ENCODE peak calls at places on chromosomes 4 and X, in six cellular contexts. One of them, this sample, is unnamed.

GRCh38 chrX:63657821-63658220 is 127.2 kb downstream of the ARHGEF9 start:
- DNase-seq in GM06990: no peak
- DNase-seq in sigmoid colon: no peak
- DNase-seq in ascending aorta: peak; percentile 89
- DNase-seq in CD8-positive, alpha-beta T cell: no peak
- DNase-seq in thoracic aorta: peak; percentile 40
- DNase-seq in this sample: no peak

GRCh38 chrX:56763556-56764152 is 34.6 kb downstream of the NBDY start:
- DNase-seq in GM06990: peak; percentile 72
- DNase-seq in sigmoid colon: peak; percentile 92
- DNase-seq in ascending aorta: peak; percentile 90
- DNase-seq in CD8-positive, alpha-beta T cell: no peak
- DNase-seq in thoracic aorta: no peak
- DNase-seq in this sample: peak; percentile 23

GRCh38 chr4:768995-769394 is 56.9 kb downstream of the CPLX1 start:
- DNase-seq in GM06990: no peak
- DNase-seq in sigmoid colon: no peak
- DNase-seq in ascending aorta: no peak
- DNase-seq in CD8-positive, alpha-beta T cell: no peak
- DNase-seq in thoracic aorta: no peak
- DNase-seq in this sample: no peak

GRCh38 chr4:7052313-7052712 is 9.1 kb downstream of the TADA2B start:
- DNase-seq in GM06990: no peak
- DNase-seq in sigmoid colon: no peak
- DNase-seq in ascending aorta: no peak
- DNase-seq in CD8-positive, alpha-beta T cell: no peak
- DNase-seq in thoracic aorta: no peak
- DNase-seq in this sample: no peak

GRCh38 chr4:162841769-162842168 is 324.9 kb downstream of the NAF1 start:
- DNase-seq in GM06990: no peak
- DNase-seq in sigmoid colon: no peak
- DNase-seq in ascending aorta: no peak
- DNase-seq in CD8-positive, alpha-beta T cell: no peak
- DNase-seq in thoracic aorta: no peak
- DNase-seq in this sample: no peak

GRCh38 chr4:120000591-120001296 is 65.9 kb downstream of the MAD2L1 start:
- DNase-seq in GM06990: no peak
- DNase-seq in sigmoid colon: no peak
- DNase-seq in ascending aorta: no peak
- DNase-seq in CD8-positive, alpha-beta T cell: no peak
- DNase-seq in thoracic aorta: no peak
- DNase-seq in this sample: no peak

GRCh38 chrX:116873678-116874077 is 410.9 kb upstream of the CT83 start:
- DNase-seq in GM06990: no peak
- DNase-seq in sigmoid colon: no peak
- DNase-seq in ascending aorta: no peak
- DNase-seq in CD8-positive, alpha-beta T cell: no peak
- DNase-seq in thoracic aorta: no peak
- DNase-seq in this sample: no peak

GRCh38 chr4:25800253-25800652 is 62.5 kb downstream of the SEL1L3 start:
- DNase-seq in GM06990: no peak
- DNase-seq in sigmoid colon: no peak
- DNase-seq in ascending aorta: no peak
- DNase-seq in CD8-positive, alpha-beta T cell: no peak
- DNase-seq in thoracic aorta: no peak
- DNase-seq in this sample: no peak

GRCh38 chr4:138555107-138555506 is 313.0 kb upstream of the SLC7A11 start:
- DNase-seq in GM06990: no peak
- DNase-seq in sigmoid colon: no peak
- DNase-seq in ascending aorta: no peak
- DNase-seq in CD8-positive, alpha-beta T cell: no peak
- DNase-seq in thoracic aorta: no peak
- DNase-seq in this sample: no peak

GRCh38 chrX:115337735-115338134 is 48.2 kb downstream of the LUZP4 start:
- DNase-seq in GM06990: no peak
- DNase-seq in sigmoid colon: no peak
- DNase-seq in ascending aorta: no peak
- DNase-seq in CD8-positive, alpha-beta T cell: no peak
- DNase-seq in thoracic aorta: no peak
- DNase-seq in this sample: no peak

GRCh38 chrX:21798677-21799219 is 40.7 kb upstream of the MBTPS2 start:
- DNase-seq in GM06990: no peak
- DNase-seq in sigmoid colon: no peak
- DNase-seq in ascending aorta: no peak
- DNase-seq in CD8-positive, alpha-beta T cell: no peak
- DNase-seq in thoracic aorta: no peak
- DNase-seq in this sample: no peak
- TF ChIP-seq CTCF in GM06990: no peak
- TF ChIP-seq CTCF in sigmoid colon: no peak
- TF ChIP-seq CTCF in ascending aorta: no peak
- TF ChIP-seq CTCF in CD8-positive, alpha-beta T cell: no peak
- TF ChIP-seq CTCF in thoracic aorta: no peak
- TF ChIP-seq CTCF in this sample: no peak

GRCh38 chrX:150955590-150955989 is 27.5 kb upstream of the HMGB3 start:
- DNase-seq in GM06990: no peak
- DNase-seq in sigmoid colon: no peak
- DNase-seq in ascending aorta: no peak
- DNase-seq in CD8-positive, alpha-beta T cell: no peak
- DNase-seq in thoracic aorta: no peak
- DNase-seq in this sample: no peak

GRCh38 chrX:150958177-150958576 is 25.0 kb upstream of the HMGB3 start:
- DNase-seq in GM06990: no peak
- DNase-seq in sigmoid colon: no peak
- DNase-seq in ascending aorta: no peak
- DNase-seq in CD8-positive, alpha-beta T cell: no peak
- DNase-seq in thoracic aorta: no peak
- DNase-seq in this sample: no peak

GRCh38 chrX:150961631-150962030 is 21.5 kb upstream of the HMGB3 start:
- DNase-seq in GM06990: no peak
- DNase-seq in sigmoid colon: no peak
- DNase-seq in ascending aorta: no peak
- DNase-seq in CD8-positive, alpha-beta T cell: no peak
- DNase-seq in thoracic aorta: no peak
- DNase-seq in this sample: no peak

GRCh38 chrX:150954951-150955350 is 28.2 kb upstream of the HMGB3 start:
- DNase-seq in GM06990: no peak
- DNase-seq in sigmoid colon: no peak
- DNase-seq in ascending aorta: no peak
- DNase-seq in CD8-positive, alpha-beta T cell: no peak
- DNase-seq in thoracic aorta: no peak
- DNase-seq in this sample: no peak

GRCh38 chrX:150959557-150959956 is 23.6 kb upstream of the HMGB3 start:
- DNase-seq in GM06990: no peak
- DNase-seq in sigmoid colon: no peak
- DNase-seq in ascending aorta: no peak
- DNase-seq in CD8-positive, alpha-beta T cell: no peak
- DNase-seq in thoracic aorta: no peak
- DNase-seq in this sample: no peak
- TF ChIP-seq CTCF in GM06990: no peak
- TF ChIP-seq CTCF in sigmoid colon: no peak
- TF ChIP-seq CTCF in ascending aorta: no peak
- TF ChIP-seq CTCF in CD8-positive, alpha-beta T cell: no peak
- TF ChIP-seq CTCF in thoracic aorta: no peak
- TF ChIP-seq CTCF in this sample: no peak

GRCh38 chr4:33722800-33723511 is 2521.4 kb downstream of the ARAP2 start:
- DNase-seq in GM06990: no peak
- DNase-seq in sigmoid colon: no peak
- DNase-seq in ascending aorta: no peak
- DNase-seq in CD8-positive, alpha-beta T cell: no peak
- DNase-seq in thoracic aorta: no peak
- DNase-seq in this sample: no peak
- TF ChIP-seq CTCF in GM06990: no peak
- TF ChIP-seq CTCF in sigmoid colon: no peak
- TF ChIP-seq CTCF in ascending aorta: no peak
- TF ChIP-seq CTCF in CD8-positive, alpha-beta T cell: no peak
- TF ChIP-seq CTCF in thoracic aorta: no peak
- TF ChIP-seq CTCF in this sample: no peak

GRCh38 chr4:5788144-5788543 is 77.1 kb downstream of the EVC start:
- DNase-seq in GM06990: no peak
- DNase-seq in sigmoid colon: peak; percentile 26
- DNase-seq in ascending aorta: peak; percentile 51
- DNase-seq in CD8-positive, alpha-beta T cell: no peak
- DNase-seq in thoracic aorta: no peak
- DNase-seq in this sample: no peak
- TF ChIP-seq CTCF in GM06990: no peak
- TF ChIP-seq CTCF in sigmoid colon: no peak
- TF ChIP-seq CTCF in ascending aorta: no peak
- TF ChIP-seq CTCF in CD8-positive, alpha-beta T cell: no peak
- TF ChIP-seq CTCF in thoracic aorta: no peak
- TF ChIP-seq CTCF in this sample: no peak

GRCh38 chr4:8900588-8900987 is 28.9 kb upstream of the HMX1 start:
- DNase-seq in GM06990: no peak
- DNase-seq in sigmoid colon: no peak
- DNase-seq in ascending aorta: no peak
- DNase-seq in CD8-positive, alpha-beta T cell: no peak
- DNase-seq in thoracic aorta: no peak
- DNase-seq in this sample: no peak
- TF ChIP-seq CTCF in GM06990: no peak
- TF ChIP-seq CTCF in sigmoid colon: no peak
- TF ChIP-seq CTCF in ascending aorta: no peak
- TF ChIP-seq CTCF in CD8-positive, alpha-beta T cell: no peak
- TF ChIP-seq CTCF in thoracic aorta: no peak
- TF ChIP-seq CTCF in this sample: no peak

DNA sequence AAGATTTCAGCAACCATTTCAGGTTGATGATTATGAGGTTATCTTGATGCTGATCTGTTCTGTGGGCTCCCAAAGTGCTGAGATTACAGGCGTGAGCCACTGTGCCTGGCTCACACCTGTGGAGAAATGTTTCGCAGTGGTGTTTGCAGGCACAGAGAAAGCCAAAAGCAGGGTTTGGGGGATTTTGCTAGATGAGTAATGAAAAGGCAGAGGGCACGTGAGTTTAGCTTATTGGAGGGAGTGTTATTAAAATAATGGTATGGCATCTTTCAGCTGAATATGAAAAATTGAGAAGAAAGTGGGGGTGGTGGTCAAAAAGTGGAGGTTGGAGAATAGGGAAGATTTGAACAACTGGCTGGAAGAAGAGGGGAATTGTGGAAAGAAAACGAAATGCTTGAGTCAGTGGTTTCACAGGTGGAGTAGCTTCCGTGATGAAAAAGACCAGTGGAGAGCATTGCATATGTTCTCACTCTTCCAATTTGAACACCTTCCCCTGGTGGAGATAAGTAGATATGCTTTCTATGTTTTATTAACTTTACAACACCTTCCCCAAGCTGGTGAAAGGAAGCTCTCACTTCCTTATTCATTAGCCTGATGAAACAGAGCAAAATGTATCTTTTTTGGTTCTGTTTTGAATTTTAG is 1.1 kb upstream of the CHST7 start:
- DNase-seq in GM06990: peak; percentile 50
- DNase-seq in sigmoid colon: no peak
- DNase-seq in ascending aorta: no peak
- DNase-seq in CD8-positive, alpha-beta T cell: no peak
- DNase-seq in thoracic aorta: no peak
- DNase-seq in this sample: no peak
- TF ChIP-seq CTCF in GM06990: peak; percentile 32
- TF ChIP-seq CTCF in sigmoid colon: no peak
- TF ChIP-seq CTCF in ascending aorta: no peak
- TF ChIP-seq CTCF in CD8-positive, alpha-beta T cell: no peak
- TF ChIP-seq CTCF in thoracic aorta: no peak
- TF ChIP-seq CTCF in this sample: no peak

DNA sequence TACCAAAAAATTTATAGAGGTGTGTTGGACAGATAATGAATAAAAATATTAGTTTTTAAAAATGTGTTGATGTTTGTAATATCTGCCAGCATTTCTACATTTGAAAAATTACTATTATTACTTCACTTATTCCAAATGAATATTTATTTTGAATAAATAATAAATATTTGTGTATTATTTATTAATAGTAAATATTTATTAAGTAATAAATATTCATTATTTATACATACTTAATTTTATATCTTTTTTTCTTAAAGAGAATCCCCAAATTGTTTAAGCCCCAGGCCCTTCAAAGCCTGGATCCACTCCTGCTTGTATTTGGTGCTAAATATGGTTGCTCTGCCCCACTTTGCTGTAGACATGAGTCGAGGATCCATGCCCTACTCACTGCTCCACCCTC is 60.5 kb upstream of the HOPX start:
- DNase-seq in GM06990: no peak
- DNase-seq in sigmoid colon: no peak
- DNase-seq in ascending aorta: no peak
- DNase-seq in CD8-positive, alpha-beta T cell: no peak
- DNase-seq in thoracic aorta: no peak
- DNase-seq in this sample: no peak
- TF ChIP-seq CTCF in GM06990: no peak
- TF ChIP-seq CTCF in sigmoid colon: no peak
- TF ChIP-seq CTCF in ascending aorta: no peak
- TF ChIP-seq CTCF in CD8-positive, alpha-beta T cell: no peak
- TF ChIP-seq CTCF in thoracic aorta: no peak
- TF ChIP-seq CTCF in this sample: no peak

GRCh38 chrX:150602296-150602695 is 33.9 kb downstream of the MTM1 start:
- DNase-seq in GM06990: no peak
- DNase-seq in sigmoid colon: no peak
- DNase-seq in ascending aorta: no peak
- DNase-seq in CD8-positive, alpha-beta T cell: no peak
- DNase-seq in thoracic aorta: no peak
- DNase-seq in this sample: no peak
- TF ChIP-seq CTCF in GM06990: no peak
- TF ChIP-seq CTCF in sigmoid colon: no peak
- TF ChIP-seq CTCF in ascending aorta: no peak
- TF ChIP-seq CTCF in CD8-positive, alpha-beta T cell: no peak
- TF ChIP-seq CTCF in thoracic aorta: no peak
- TF ChIP-seq CTCF in this sample: no peak

DNA sequence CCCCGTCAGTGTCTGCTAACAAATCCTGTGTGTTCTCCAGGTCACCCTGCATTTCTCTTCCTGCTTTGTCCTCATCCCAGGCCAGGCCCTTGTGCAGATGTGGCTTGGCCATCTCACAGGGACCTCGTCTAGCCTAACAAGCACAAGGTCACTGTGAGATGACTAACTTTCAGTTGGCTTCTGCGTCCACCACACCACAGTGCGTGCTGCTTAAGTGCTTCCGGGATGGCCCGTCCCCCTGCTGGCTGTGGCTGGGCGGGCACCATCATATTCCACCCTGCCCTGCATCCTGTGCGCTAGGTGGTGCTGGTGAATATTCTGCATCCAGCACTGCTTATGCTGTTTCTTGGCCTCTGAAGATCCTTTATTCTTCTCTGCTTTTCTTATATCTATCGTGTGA is 33.8 kb downstream of the RBBP7 start:
- DNase-seq in GM06990: peak; percentile 51
- DNase-seq in sigmoid colon: no peak
- DNase-seq in ascending aorta: no peak
- DNase-seq in CD8-positive, alpha-beta T cell: no peak
- DNase-seq in thoracic aorta: no peak
- DNase-seq in this sample: no peak
- TF ChIP-seq CTCF in GM06990: no peak
- TF ChIP-seq CTCF in sigmoid colon: no peak
- TF ChIP-seq CTCF in ascending aorta: no peak
- TF ChIP-seq CTCF in CD8-positive, alpha-beta T cell: no peak
- TF ChIP-seq CTCF in thoracic aorta: peak; percentile 22
- TF ChIP-seq CTCF in this sample: no peak

GRCh38 chr4:35725131-35725530 is 519.2 kb downstream of the ARAP2 start:
- DNase-seq in GM06990: no peak
- DNase-seq in sigmoid colon: no peak
- DNase-seq in ascending aorta: no peak
- DNase-seq in CD8-positive, alpha-beta T cell: no peak
- DNase-seq in thoracic aorta: no peak
- DNase-seq in this sample: no peak
- TF ChIP-seq CTCF in GM06990: peak; percentile 35
- TF ChIP-seq CTCF in sigmoid colon: no peak
- TF ChIP-seq CTCF in ascending aorta: no peak
- TF ChIP-seq CTCF in CD8-positive, alpha-beta T cell: no peak
- TF ChIP-seq CTCF in thoracic aorta: no peak
- TF ChIP-seq CTCF in this sample: no peak

This sample was measured in omental fat pad.